ENCODE peak calls at places on chromosomes 12 and 14, in ten cellular contexts. One of them, this sample, is unnamed.

GRCh38 chr14:85308531-85309300 is 221.2 kb upstream of the FLRT2 start:
- DNase-seq in tibial artery: no peak
- DNase-seq in fibroblast of lung: no peak
- DNase-seq in HepG2: no peak
- DNase-seq in naive thymus-derived CD4-positive, alpha-beta T cell: no peak
- DNase-seq in sigmoid colon: no peak
- DNase-seq in ascending aorta: no peak
- DNase-seq in small intestine: no peak
- DNase-seq in AG04450: no peak
- DNase-seq in CD8-positive, alpha-beta T cell: no peak
- DNase-seq in this sample: no peak

GRCh38 chr14:63565448-63565847 is 22.3 kb upstream of the PPP2R5E start:
- DNase-seq in ascending aorta: no peak
- DNase-seq in tibial artery: no peak
- DNase-seq in CD8-positive, alpha-beta T cell: no peak
- DNase-seq in AG04450: no peak
- DNase-seq in fibroblast of lung: no peak
- DNase-seq in HepG2: no peak
- DNase-seq in small intestine: no peak
- DNase-seq in sigmoid colon: no peak
- DNase-seq in naive thymus-derived CD4-positive, alpha-beta T cell: no peak
- DNase-seq in this sample: no peak

GRCh38 chr12:67391656-67392055 is 122.5 kb downstream of the CAND1 start:
- DNase-seq in tibial artery: no peak
- DNase-seq in naive thymus-derived CD4-positive, alpha-beta T cell: no peak
- DNase-seq in ascending aorta: no peak
- DNase-seq in fibroblast of lung: no peak
- DNase-seq in AG04450: no peak
- DNase-seq in HepG2: no peak
- DNase-seq in sigmoid colon: no peak
- DNase-seq in small intestine: no peak
- DNase-seq in CD8-positive, alpha-beta T cell: no peak
- DNase-seq in this sample: no peak

GRCh38 chr12:120720234-120720968 is 5.2 kb upstream of the ACADS start:
- DNase-seq in naive thymus-derived CD4-positive, alpha-beta T cell: no peak
- DNase-seq in fibroblast of lung: peak; percentile 70
- DNase-seq in tibial artery: no peak
- DNase-seq in HepG2: no peak
- DNase-seq in small intestine: peak; percentile 53
- DNase-seq in sigmoid colon: peak; percentile 73
- DNase-seq in AG04450: peak; percentile 20
- DNase-seq in CD8-positive, alpha-beta T cell: no peak
- DNase-seq in ascending aorta: no peak
- DNase-seq in this sample: no peak

GRCh38 chr12:32777159-32777558 is 21.5 kb upstream of the YARS2 start:
- DNase-seq in tibial artery: no peak
- DNase-seq in naive thymus-derived CD4-positive, alpha-beta T cell: no peak
- DNase-seq in ascending aorta: no peak
- DNase-seq in small intestine: no peak
- DNase-seq in sigmoid colon: no peak
- DNase-seq in HepG2: no peak
- DNase-seq in fibroblast of lung: no peak
- DNase-seq in CD8-positive, alpha-beta T cell: no peak
- DNase-seq in AG04450: no peak
- DNase-seq in this sample: no peak

GRCh38 chr14:102362084-102362483 is 606 bp downstream of the CINP start:
- DNase-seq in small intestine: no peak
- DNase-seq in fibroblast of lung: peak; percentile 54
- DNase-seq in CD8-positive, alpha-beta T cell: no peak
- DNase-seq in ascending aorta: no peak
- DNase-seq in HepG2: no peak
- DNase-seq in AG04450: no peak
- DNase-seq in sigmoid colon: no peak
- DNase-seq in tibial artery: no peak
- DNase-seq in naive thymus-derived CD4-positive, alpha-beta T cell: no peak
- DNase-seq in this sample: no peak

GRCh38 chr12:74539261-74539660 is 1.6 kb downstream of the ATXN7L3B start:
- DNase-seq in sigmoid colon: no peak
- DNase-seq in CD8-positive, alpha-beta T cell: no peak
- DNase-seq in naive thymus-derived CD4-positive, alpha-beta T cell: no peak
- DNase-seq in HepG2: peak; percentile 1
- DNase-seq in fibroblast of lung: peak; percentile 5
- DNase-seq in AG04450: no peak
- DNase-seq in ascending aorta: no peak
- DNase-seq in tibial artery: no peak
- DNase-seq in small intestine: no peak
- DNase-seq in this sample: no peak

GRCh38 chr14:103232831-103233319 is 101.2 kb upstream of the EIF5 start:
- DNase-seq in ascending aorta: no peak
- DNase-seq in tibial artery: peak; percentile 62
- DNase-seq in fibroblast of lung: no peak
- DNase-seq in small intestine: no peak
- DNase-seq in sigmoid colon: no peak
- DNase-seq in HepG2: no peak
- DNase-seq in naive thymus-derived CD4-positive, alpha-beta T cell: no peak
- DNase-seq in CD8-positive, alpha-beta T cell: no peak
- DNase-seq in AG04450: no peak
- DNase-seq in this sample: no peak

GRCh38 chr12:32115404-32116104 is 8.9 kb downstream of the BICD1 start:
- DNase-seq in CD8-positive, alpha-beta T cell: no peak
- DNase-seq in HepG2: no peak
- DNase-seq in naive thymus-derived CD4-positive, alpha-beta T cell: no peak
- DNase-seq in sigmoid colon: peak; percentile 96
- DNase-seq in small intestine: peak; percentile 12
- DNase-seq in ascending aorta: peak; percentile 74
- DNase-seq in fibroblast of lung: peak; percentile 99
- DNase-seq in tibial artery: peak; percentile 97
- DNase-seq in AG04450: peak; percentile 99
- DNase-seq in this sample: no peak

GRCh38 chr12:114684098-114684869 is at the start of gene TBX3:
- DNase-seq in sigmoid colon: peak; percentile 97
- DNase-seq in fibroblast of lung: peak; percentile 100
- DNase-seq in AG04450: peak; percentile 98
- DNase-seq in ascending aorta: peak; percentile 73
- DNase-seq in tibial artery: peak; percentile 92
- DNase-seq in CD8-positive, alpha-beta T cell: no peak
- DNase-seq in naive thymus-derived CD4-positive, alpha-beta T cell: peak; percentile 58
- DNase-seq in HepG2: peak; percentile 98
- DNase-seq in small intestine: peak; percentile 99
- DNase-seq in this sample: no peak

GRCh38 chr12:575948-576612 is 87.2 kb downstream of the NINJ2 start:
- DNase-seq in naive thymus-derived CD4-positive, alpha-beta T cell: peak; percentile 83
- DNase-seq in fibroblast of lung: peak; percentile 41
- DNase-seq in AG04450: no peak
- DNase-seq in small intestine: peak; percentile 72
- DNase-seq in ascending aorta: peak; percentile 42
- DNase-seq in HepG2: peak; percentile 79
- DNase-seq in tibial artery: peak; percentile 89
- DNase-seq in CD8-positive, alpha-beta T cell: peak; percentile 81
- DNase-seq in sigmoid colon: peak; percentile 87
- DNase-seq in this sample: peak; percentile 89

DNA sequence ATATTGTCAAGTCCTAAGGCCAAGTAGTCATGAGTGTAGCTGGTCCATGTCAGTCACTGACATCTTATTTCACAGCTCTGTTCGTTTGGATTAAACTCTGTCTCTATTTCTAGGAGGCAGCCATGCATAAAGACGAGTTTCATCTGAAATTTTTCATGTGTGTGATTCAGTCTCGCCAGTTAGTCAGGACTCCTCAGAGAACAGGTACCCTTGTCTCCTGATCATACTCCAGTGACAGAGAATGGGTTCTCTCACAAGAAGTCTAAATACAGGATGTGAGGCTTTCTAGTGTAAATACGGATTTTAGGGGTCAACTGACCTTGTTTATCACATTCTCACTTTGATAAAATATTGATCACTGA is 1.4 kb upstream of the SENP1 start:
- DNase-seq in tibial artery: no peak
- DNase-seq in naive thymus-derived CD4-positive, alpha-beta T cell: no peak
- DNase-seq in CD8-positive, alpha-beta T cell: no peak
- DNase-seq in small intestine: no peak
- DNase-seq in sigmoid colon: no peak
- DNase-seq in HepG2: no peak
- DNase-seq in fibroblast of lung: no peak
- DNase-seq in ascending aorta: no peak
- DNase-seq in AG04450: no peak
- DNase-seq in this sample: no peak
- H3K27ac ChIP-seq in tibial artery: no peak overlapping the region
- H3K27ac ChIP-seq in naive thymus-derived CD4-positive, alpha-beta T cell: peak overlapping the region; percentile 93
- H3K27ac ChIP-seq in CD8-positive, alpha-beta T cell: no peak overlapping the region
- H3K27ac ChIP-seq in small intestine: no peak overlapping the region
- H3K27ac ChIP-seq in sigmoid colon: no peak overlapping the region
- H3K27ac ChIP-seq in HepG2: peak overlapping the region; percentile 99
- H3K27ac ChIP-seq in fibroblast of lung: no peak overlapping the region
- H3K27ac ChIP-seq in ascending aorta: no peak overlapping the region
- H3K27ac ChIP-seq in AG04450: no peak overlapping the region
- H3K27ac ChIP-seq in this sample: no peak overlapping the region

DNA sequence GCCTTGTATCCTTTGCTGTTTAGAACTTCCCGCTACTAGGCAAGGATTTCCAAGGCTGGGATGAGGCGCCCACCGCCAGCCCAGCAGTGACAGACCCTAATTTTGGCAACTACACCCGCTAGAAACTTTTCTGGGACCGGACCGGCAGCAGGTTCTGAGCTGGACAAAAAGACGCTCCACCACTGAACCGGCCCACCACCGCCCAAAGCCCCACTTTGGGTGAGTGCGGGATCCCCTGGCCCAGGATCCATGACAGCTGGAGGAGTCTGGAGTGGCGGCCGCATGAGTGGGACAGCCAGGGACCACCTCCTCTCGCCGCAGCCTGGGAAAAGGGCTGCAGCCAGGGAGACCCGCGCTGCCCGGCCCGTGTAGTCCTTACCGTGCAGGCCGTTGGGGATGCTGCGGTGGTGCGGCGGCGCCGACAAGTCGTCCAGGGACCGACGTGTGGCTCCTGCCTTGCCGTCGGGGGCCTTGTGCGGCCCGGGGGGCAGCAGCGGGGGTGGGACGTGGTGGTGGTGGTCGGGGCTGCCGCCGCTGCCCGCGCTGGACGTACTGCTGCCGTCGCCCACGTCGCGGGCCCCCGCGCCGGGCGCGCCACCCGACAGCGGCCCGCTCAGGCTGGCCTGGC is 1.1 kb downstream of the CCDC85C start:
- DNase-seq in fibroblast of lung: no peak
- DNase-seq in small intestine: no peak
- DNase-seq in sigmoid colon: no peak
- DNase-seq in tibial artery: no peak
- DNase-seq in CD8-positive, alpha-beta T cell: no peak
- DNase-seq in naive thymus-derived CD4-positive, alpha-beta T cell: no peak
- DNase-seq in HepG2: no peak
- DNase-seq in ascending aorta: no peak
- DNase-seq in AG04450: no peak
- DNase-seq in this sample: no peak
- H3K4me3 ChIP-seq in fibroblast of lung: peak overlapping the region; percentile 37
- H3K4me3 ChIP-seq in small intestine: peak overlapping the region; percentile 33
- H3K4me3 ChIP-seq in sigmoid colon: peak overlapping the region; percentile 89
- H3K4me3 ChIP-seq in tibial artery: peak overlapping the region; percentile 90
- H3K4me3 ChIP-seq in CD8-positive, alpha-beta T cell: no peak overlapping the region
- H3K4me3 ChIP-seq in naive thymus-derived CD4-positive, alpha-beta T cell: no peak overlapping the region
- H3K4me3 ChIP-seq in HepG2: peak overlapping the region; percentile 81
- H3K4me3 ChIP-seq in ascending aorta: peak overlapping the region; percentile 81
- H3K4me3 ChIP-seq in AG04450: peak overlapping the region; percentile 63
- H3K4me3 ChIP-seq in this sample: peak overlapping the region; percentile 84

GRCh38 chr12:111183094-111183493 is 185.8 kb downstream of the PHETA1 start:
- DNase-seq in HepG2: no peak
- DNase-seq in ascending aorta: no peak
- DNase-seq in fibroblast of lung: no peak
- DNase-seq in naive thymus-derived CD4-positive, alpha-beta T cell: no peak
- DNase-seq in CD8-positive, alpha-beta T cell: no peak
- DNase-seq in AG04450: no peak
- DNase-seq in small intestine: no peak
- DNase-seq in sigmoid colon: no peak
- DNase-seq in tibial artery: no peak
- DNase-seq in this sample: no peak

GRCh38 chr12:111178194-111179081 is 190.5 kb downstream of the PHETA1 start:
- DNase-seq in naive thymus-derived CD4-positive, alpha-beta T cell: no peak
- DNase-seq in HepG2: no peak
- DNase-seq in fibroblast of lung: no peak
- DNase-seq in CD8-positive, alpha-beta T cell: no peak
- DNase-seq in small intestine: no peak
- DNase-seq in sigmoid colon: no peak
- DNase-seq in tibial artery: no peak
- DNase-seq in AG04450: no peak
- DNase-seq in ascending aorta: no peak
- DNase-seq in this sample: no peak

GRCh38 chr12:111184161-111184560 is 184.7 kb downstream of the PHETA1 start:
- DNase-seq in HepG2: no peak
- DNase-seq in tibial artery: no peak
- DNase-seq in small intestine: no peak
- DNase-seq in naive thymus-derived CD4-positive, alpha-beta T cell: no peak
- DNase-seq in CD8-positive, alpha-beta T cell: no peak
- DNase-seq in AG04450: no peak
- DNase-seq in sigmoid colon: no peak
- DNase-seq in fibroblast of lung: no peak
- DNase-seq in ascending aorta: no peak
- DNase-seq in this sample: no peak

GRCh38 chr12:111182391-111182790 is 186.5 kb downstream of the PHETA1 start:
- DNase-seq in ascending aorta: no peak
- DNase-seq in fibroblast of lung: no peak
- DNase-seq in sigmoid colon: no peak
- DNase-seq in HepG2: no peak
- DNase-seq in naive thymus-derived CD4-positive, alpha-beta T cell: no peak
- DNase-seq in CD8-positive, alpha-beta T cell: no peak
- DNase-seq in tibial artery: no peak
- DNase-seq in small intestine: no peak
- DNase-seq in AG04450: no peak
- DNase-seq in this sample: no peak

GRCh38 chr12:111180830-111181726 is 187.8 kb downstream of the PHETA1 start:
- DNase-seq in ascending aorta: no peak
- DNase-seq in tibial artery: peak; percentile 79
- DNase-seq in AG04450: no peak
- DNase-seq in naive thymus-derived CD4-positive, alpha-beta T cell: peak; percentile 4
- DNase-seq in small intestine: no peak
- DNase-seq in HepG2: no peak
- DNase-seq in sigmoid colon: peak; percentile 86
- DNase-seq in fibroblast of lung: no peak
- DNase-seq in CD8-positive, alpha-beta T cell: no peak
- DNase-seq in this sample: no peak
- H3K27ac ChIP-seq in ascending aorta: no peak overlapping the region
- H3K27ac ChIP-seq in tibial artery: no peak overlapping the region
- H3K27ac ChIP-seq in AG04450: no peak overlapping the region
- H3K27ac ChIP-seq in naive thymus-derived CD4-positive, alpha-beta T cell: no peak overlapping the region
- H3K27ac ChIP-seq in small intestine: no peak overlapping the region
- H3K27ac ChIP-seq in HepG2: no peak overlapping the region
- H3K27ac ChIP-seq in sigmoid colon: no peak overlapping the region
- H3K27ac ChIP-seq in fibroblast of lung: no peak overlapping the region
- H3K27ac ChIP-seq in CD8-positive, alpha-beta T cell: no peak overlapping the region
- H3K27ac ChIP-seq in this sample: no peak overlapping the region

DNA sequence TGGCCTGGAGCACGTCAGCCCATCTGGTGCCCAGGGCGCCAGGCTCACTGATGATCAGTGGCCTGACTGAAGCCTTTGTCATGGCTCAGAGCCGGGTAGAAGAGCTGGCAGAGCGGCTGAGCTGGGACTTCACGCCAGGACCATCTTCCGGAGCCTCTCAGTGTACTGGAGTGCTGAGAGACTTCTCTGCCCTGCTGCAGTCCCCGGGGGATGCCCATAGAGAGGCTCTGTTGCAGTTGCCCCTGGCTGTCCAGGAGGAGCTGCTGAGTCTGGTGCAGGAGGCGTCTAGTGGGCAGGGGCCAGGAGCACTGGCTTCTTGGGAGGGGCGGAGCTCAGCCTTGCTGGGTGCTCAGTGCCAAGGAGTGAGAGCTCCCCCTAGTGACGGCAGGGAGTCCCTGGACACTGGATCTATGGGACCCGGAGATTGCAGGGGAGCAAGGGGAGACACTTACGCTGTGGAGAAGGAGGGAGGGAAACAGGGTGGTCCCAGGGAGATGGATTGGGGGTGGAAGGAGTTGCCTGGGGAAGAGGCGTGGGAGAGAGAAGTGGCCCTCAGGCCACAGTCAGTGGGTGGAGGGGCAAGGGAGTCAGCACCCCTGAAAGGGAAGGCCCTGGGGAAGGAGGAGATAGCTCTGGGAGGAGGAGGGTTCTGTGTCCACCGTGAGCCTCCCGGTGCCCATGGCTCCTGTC is 2.0 kb downstream of the KHNYN start:
- DNase-seq in HepG2: peak; percentile 97
- DNase-seq in sigmoid colon: peak; percentile 95
- DNase-seq in tibial artery: peak; percentile 92
- DNase-seq in CD8-positive, alpha-beta T cell: peak; percentile 81
- DNase-seq in ascending aorta: peak; percentile 70
- DNase-seq in AG04450: peak; percentile 85
- DNase-seq in small intestine: peak; percentile 94
- DNase-seq in fibroblast of lung: peak; percentile 85
- DNase-seq in naive thymus-derived CD4-positive, alpha-beta T cell: peak; percentile 88
- DNase-seq in this sample: peak; percentile 90
- H3K4me3 ChIP-seq in HepG2: no peak overlapping the region
- H3K4me3 ChIP-seq in sigmoid colon: peak overlapping the region; percentile 87
- H3K4me3 ChIP-seq in tibial artery: peak overlapping the region; percentile 81
- H3K4me3 ChIP-seq in CD8-positive, alpha-beta T cell: peak overlapping the region; percentile 71
- H3K4me3 ChIP-seq in ascending aorta: peak overlapping the region; percentile 78
- H3K4me3 ChIP-seq in AG04450: peak overlapping the region; percentile 82
- H3K4me3 ChIP-seq in small intestine: no peak overlapping the region
- H3K4me3 ChIP-seq in fibroblast of lung: peak overlapping the region; percentile 97
- H3K4me3 ChIP-seq in naive thymus-derived CD4-positive, alpha-beta T cell: peak overlapping the region; percentile 96
- H3K4me3 ChIP-seq in this sample: peak overlapping the region; percentile 93

This sample was measured in DND-41.